ENCODE peak calls at places on chromosomes 11 and 22, in five cellular contexts. One of them, this sample, is unnamed.

GRCh38 chr22:21837184-21837979 is 30.1 kb downstream of the MAPK1 start:
- DNase-seq in GM23248: peak; percentile 92
- DNase-seq in keratinocyte: peak; percentile 41
- DNase-seq in PC-3: peak; percentile 64
- DNase-seq in mammary epithelial cell: peak; percentile 85
- DNase-seq in this sample: no peak

GRCh38 chr11:73939096-73939495 is 11.7 kb upstream of the DNAJB13 start:
- DNase-seq in GM23248: peak; percentile 15
- DNase-seq in PC-3: peak; percentile 17
- DNase-seq in mammary epithelial cell: peak; percentile 28
- DNase-seq in keratinocyte: no peak
- DNase-seq in this sample: no peak

GRCh38 chr11:65651339-65651588 is 11.5 kb downstream of the RELA start:
- DNase-seq in PC-3: no peak
- DNase-seq in mammary epithelial cell: no peak
- DNase-seq in GM23248: no peak
- DNase-seq in keratinocyte: no peak
- DNase-seq in this sample: no peak

GRCh38 chr22:33578752-33579151 is 341.5 kb downstream of the LARGE1 start:
- DNase-seq in keratinocyte: no peak
- DNase-seq in mammary epithelial cell: no peak
- DNase-seq in GM23248: no peak
- DNase-seq in PC-3: no peak
- DNase-seq in this sample: no peak

GRCh38 chr11:128450882-128451647 is 136.3 kb downstream of the ETS1 start:
- DNase-seq in keratinocyte: no peak
- DNase-seq in PC-3: no peak
- DNase-seq in mammary epithelial cell: no peak
- DNase-seq in GM23248: no peak
- DNase-seq in this sample: no peak

GRCh38 chr11:65588199-65589054 is 7.2 kb downstream of the KCNK7 start:
- DNase-seq in GM23248: peak; percentile 64
- DNase-seq in keratinocyte: no peak
- DNase-seq in PC-3: peak; percentile 65
- DNase-seq in mammary epithelial cell: no peak
- DNase-seq in this sample: peak; percentile 94

GRCh38 chr11:22192642-22193347 is at the start of gene ANO5:
- DNase-seq in keratinocyte: no peak
- DNase-seq in mammary epithelial cell: no peak
- DNase-seq in PC-3: no peak
- DNase-seq in GM23248: peak; percentile 7
- DNase-seq in this sample: peak; percentile 56

GRCh38 chr11:78161937-78162336 is 22.5 kb upstream of the ALG8 start:
- DNase-seq in keratinocyte: no peak
- DNase-seq in mammary epithelial cell: no peak
- DNase-seq in PC-3: no peak
- DNase-seq in GM23248: no peak
- DNase-seq in this sample: no peak

GRCh38 chr22:37924386-37925065 is 18.4 kb downstream of the MICALL1 start:
- DNase-seq in GM23248: no peak
- DNase-seq in mammary epithelial cell: no peak
- DNase-seq in keratinocyte: no peak
- DNase-seq in PC-3: no peak
- DNase-seq in this sample: no peak

GRCh38 chr11:75583710-75584658 is 21.9 kb downstream of the SERPINH1 start:
- DNase-seq in GM23248: peak; percentile 74
- DNase-seq in keratinocyte: no peak
- DNase-seq in PC-3: no peak
- DNase-seq in mammary epithelial cell: no peak
- DNase-seq in this sample: no peak

GRCh38 chr11:100498780-100499179 is 188.3 kb upstream of the ARHGAP42 start:
- DNase-seq in GM23248: no peak
- DNase-seq in PC-3: no peak
- DNase-seq in mammary epithelial cell: no peak
- DNase-seq in keratinocyte: no peak
- DNase-seq in this sample: no peak

GRCh38 chr11:2975594-2975993 is 16.5 kb downstream of the NAP1L4 start:
- DNase-seq in PC-3: peak; percentile 44
- DNase-seq in GM23248: peak; percentile 54
- DNase-seq in keratinocyte: no peak
- DNase-seq in mammary epithelial cell: no peak
- DNase-seq in this sample: peak; percentile 60

GRCh38 chr11:94773842-94774241 is 5.7 kb downstream of the AMOTL1 start:
- DNase-seq in mammary epithelial cell: no peak
- DNase-seq in GM23248: no peak
- DNase-seq in keratinocyte: no peak
- DNase-seq in PC-3: no peak
- DNase-seq in this sample: no peak

GRCh38 chr11:61880454-61880853 is 10.9 kb downstream of the FADS3 start:
- DNase-seq in keratinocyte: no peak
- DNase-seq in PC-3: no peak
- DNase-seq in GM23248: no peak
- DNase-seq in mammary epithelial cell: no peak
- DNase-seq in this sample: no peak

GRCh38 chr11:67506426-67507032 is 1.4 kb upstream of the PITPNM1 start:
- DNase-seq in GM23248: no peak
- DNase-seq in mammary epithelial cell: no peak
- DNase-seq in keratinocyte: no peak
- DNase-seq in PC-3: no peak
- DNase-seq in this sample: no peak
- H3K9ac ChIP-seq in GM23248: peak overlapping the region; percentile 53
- H3K9ac ChIP-seq in mammary epithelial cell: no peak overlapping the region
- H3K9ac ChIP-seq in keratinocyte: peak overlapping the region; percentile 74
- H3K9ac ChIP-seq in PC-3: peak overlapping the region; percentile 72
- H3K9ac ChIP-seq in this sample: peak overlapping the region; percentile 93

GRCh38 chr11:42992594-42992993 is 319.2 kb upstream of the API5 start:
- DNase-seq in mammary epithelial cell: no peak
- DNase-seq in GM23248: no peak
- DNase-seq in keratinocyte: no peak
- DNase-seq in PC-3: no peak
- DNase-seq in this sample: no peak

GRCh38 chr11:42996742-42997307 is 315.0 kb upstream of the API5 start:
- DNase-seq in PC-3: no peak
- DNase-seq in mammary epithelial cell: no peak
- DNase-seq in keratinocyte: no peak
- DNase-seq in GM23248: no peak
- DNase-seq in this sample: no peak
- TF ChIP-seq EZH2 in PC-3: no peak
- TF ChIP-seq EZH2 in mammary epithelial cell: no peak
- TF ChIP-seq EZH2 in keratinocyte: no peak
- TF ChIP-seq EZH2 in GM23248: no peak
- TF ChIP-seq EZH2 in this sample: no peak

GRCh38 chr22:40009953-40010751 is 15.4 kb downstream of the FAM83F start:
- DNase-seq in GM23248: no peak
- DNase-seq in PC-3: no peak
- DNase-seq in keratinocyte: no peak
- DNase-seq in mammary epithelial cell: no peak
- DNase-seq in this sample: no peak
- H3K4me3 ChIP-seq in GM23248: no peak overlapping the region
- H3K4me3 ChIP-seq in PC-3: no peak overlapping the region
- H3K4me3 ChIP-seq in keratinocyte: no peak overlapping the region
- H3K4me3 ChIP-seq in mammary epithelial cell: no peak overlapping the region
- H3K4me3 ChIP-seq in this sample: no peak overlapping the region

GRCh38 chr11:72781313-72782080 is 12.3 kb downstream of the STARD10 start:
- DNase-seq in mammary epithelial cell: no peak
- DNase-seq in PC-3: peak; percentile 28
- DNase-seq in GM23248: peak; percentile 34
- DNase-seq in keratinocyte: no peak
- DNase-seq in this sample: peak; percentile 37
- H3K9ac ChIP-seq in mammary epithelial cell: no peak overlapping the region
- H3K9ac ChIP-seq in PC-3: peak overlapping the region; percentile 55
- H3K9ac ChIP-seq in GM23248: peak overlapping the region; percentile 26
- H3K9ac ChIP-seq in keratinocyte: peak overlapping the region; percentile 63
- H3K9ac ChIP-seq in this sample: peak overlapping the region; percentile 23

GRCh38 chr11:98029832-98030231 is 990.9 kb upstream of the CNTN5 start:
- DNase-seq in GM23248: no peak
- DNase-seq in keratinocyte: no peak
- DNase-seq in mammary epithelial cell: no peak
- DNase-seq in PC-3: no peak
- DNase-seq in this sample: no peak
- TF ChIP-seq EZH2 in GM23248: no peak
- TF ChIP-seq EZH2 in keratinocyte: no peak
- TF ChIP-seq EZH2 in mammary epithelial cell: no peak
- TF ChIP-seq EZH2 in PC-3: no peak
- TF ChIP-seq EZH2 in this sample: no peak

GRCh38 chr22:23181763-23182288 is 1.5 kb downstream of the BCR start:
- DNase-seq in GM23248: no peak
- DNase-seq in PC-3: no peak
- DNase-seq in mammary epithelial cell: no peak
- DNase-seq in keratinocyte: no peak
- DNase-seq in this sample: peak; percentile 34

GRCh38 chr22:23178512-23179254 is 1.6 kb upstream of the BCR start:
- DNase-seq in keratinocyte: no peak
- DNase-seq in GM23248: peak; percentile 69
- DNase-seq in PC-3: peak; percentile 68
- DNase-seq in mammary epithelial cell: peak; percentile 32
- DNase-seq in this sample: peak; percentile 67

GRCh38 chr22:23180301-23180892 is at the start of gene BCR:
- DNase-seq in GM23248: peak; percentile 88
- DNase-seq in PC-3: peak; percentile 65
- DNase-seq in mammary epithelial cell: peak; percentile 64
- DNase-seq in keratinocyte: no peak
- DNase-seq in this sample: peak; percentile 84

GRCh38 chr22:23180893-23181762 is 819 bp downstream of the BCR start:
- DNase-seq in GM23248: peak; percentile 43
- DNase-seq in PC-3: peak; percentile 17
- DNase-seq in mammary epithelial cell: peak; percentile 39
- DNase-seq in keratinocyte: no peak
- DNase-seq in this sample: peak; percentile 42

DNA sequence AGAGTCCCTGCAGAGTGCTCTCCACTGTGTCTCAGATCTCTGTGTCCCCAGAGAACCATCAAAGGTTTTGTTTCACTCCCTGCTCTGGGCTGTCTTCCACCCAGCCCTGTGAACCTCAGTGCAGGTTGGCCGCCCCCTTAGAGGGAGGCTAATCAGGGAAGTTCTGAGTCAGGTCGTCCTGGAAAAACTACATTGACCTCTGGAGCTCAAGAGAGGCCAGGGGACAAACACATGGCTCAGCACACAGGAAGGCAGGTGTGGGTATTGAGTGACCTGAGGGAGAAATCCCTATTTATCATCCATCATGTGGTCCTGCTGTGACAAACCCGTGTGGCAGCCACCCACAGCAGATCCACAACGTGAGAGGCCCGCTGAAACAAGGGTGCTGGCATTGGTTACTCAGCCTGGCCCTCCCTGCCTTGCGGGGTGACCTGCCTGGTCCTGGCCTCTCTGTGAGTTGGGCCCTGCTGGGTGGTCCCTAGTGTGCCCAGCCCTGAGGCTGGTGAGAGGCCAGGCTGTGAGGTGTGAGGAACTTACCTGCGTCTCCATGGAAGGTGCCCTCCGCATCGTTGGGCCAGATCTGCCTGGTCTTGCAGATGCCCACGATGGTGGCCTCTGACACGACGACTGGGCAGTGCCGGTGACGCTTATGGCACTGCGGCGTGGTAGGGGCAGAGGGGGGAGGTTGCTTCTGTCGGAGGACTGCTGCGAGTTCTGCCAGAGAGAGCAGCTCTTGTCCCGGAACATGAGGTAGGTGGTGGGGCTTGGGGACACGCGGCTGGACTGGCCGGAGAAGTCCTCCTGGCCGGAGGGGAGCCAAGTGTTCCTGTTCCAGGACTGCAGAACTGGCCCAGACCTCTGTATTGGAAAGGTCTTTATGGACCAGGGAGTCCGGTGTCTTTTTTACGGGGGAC is 671 bp upstream of the BCR start:
- DNase-seq in GM23248: peak; percentile 39
- DNase-seq in mammary epithelial cell: peak; percentile 28
- DNase-seq in keratinocyte: no peak
- DNase-seq in PC-3: no peak
- DNase-seq in this sample: peak; percentile 41
- H3K4me3 ChIP-seq in GM23248: peak overlapping the region; percentile 72
- H3K4me3 ChIP-seq in mammary epithelial cell: peak overlapping the region; percentile 78
- H3K4me3 ChIP-seq in keratinocyte: peak overlapping the region; percentile 56
- H3K4me3 ChIP-seq in PC-3: peak overlapping the region; percentile 67
- H3K4me3 ChIP-seq in this sample: peak overlapping the region; percentile 66

GRCh38 chr11:63920126-63920869 is 3.3 kb upstream of the RCOR2 start:
- DNase-seq in GM23248: peak; percentile 42
- DNase-seq in PC-3: no peak
- DNase-seq in mammary epithelial cell: no peak
- DNase-seq in keratinocyte: no peak
- DNase-seq in this sample: no peak
- H3K9ac ChIP-seq in GM23248: peak overlapping the region; percentile 64
- H3K9ac ChIP-seq in PC-3: no peak overlapping the region
- H3K9ac ChIP-seq in mammary epithelial cell: no peak overlapping the region
- H3K9ac ChIP-seq in keratinocyte: no peak overlapping the region
- H3K9ac ChIP-seq in this sample: no peak overlapping the region

DNA sequence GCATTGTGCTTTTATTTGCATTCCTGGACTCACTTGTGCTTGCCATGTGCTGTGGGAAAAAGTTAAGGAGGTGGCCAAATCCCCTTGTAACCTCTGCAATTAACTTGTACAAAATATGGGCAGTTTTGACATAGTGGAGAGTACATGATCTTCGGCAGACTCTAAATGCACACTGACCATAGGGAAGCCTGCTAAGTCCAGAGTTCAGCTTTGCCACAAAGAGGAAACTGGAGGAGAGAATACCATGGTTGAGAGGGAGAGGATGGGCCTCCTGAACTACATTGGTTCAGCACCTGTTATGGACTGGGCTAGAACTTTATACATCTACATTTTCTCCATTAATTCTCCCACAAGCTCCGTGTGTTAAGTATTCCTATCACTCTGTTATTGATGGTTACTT is 37.5 kb upstream of the CEP295 start:
- DNase-seq in GM23248: no peak
- DNase-seq in keratinocyte: no peak
- DNase-seq in PC-3: no peak
- DNase-seq in mammary epithelial cell: no peak
- DNase-seq in this sample: no peak
- TF ChIP-seq EZH2 in GM23248: no peak
- TF ChIP-seq EZH2 in keratinocyte: no peak
- TF ChIP-seq EZH2 in PC-3: no peak
- TF ChIP-seq EZH2 in mammary epithelial cell: no peak
- TF ChIP-seq EZH2 in this sample: no peak

DNA sequence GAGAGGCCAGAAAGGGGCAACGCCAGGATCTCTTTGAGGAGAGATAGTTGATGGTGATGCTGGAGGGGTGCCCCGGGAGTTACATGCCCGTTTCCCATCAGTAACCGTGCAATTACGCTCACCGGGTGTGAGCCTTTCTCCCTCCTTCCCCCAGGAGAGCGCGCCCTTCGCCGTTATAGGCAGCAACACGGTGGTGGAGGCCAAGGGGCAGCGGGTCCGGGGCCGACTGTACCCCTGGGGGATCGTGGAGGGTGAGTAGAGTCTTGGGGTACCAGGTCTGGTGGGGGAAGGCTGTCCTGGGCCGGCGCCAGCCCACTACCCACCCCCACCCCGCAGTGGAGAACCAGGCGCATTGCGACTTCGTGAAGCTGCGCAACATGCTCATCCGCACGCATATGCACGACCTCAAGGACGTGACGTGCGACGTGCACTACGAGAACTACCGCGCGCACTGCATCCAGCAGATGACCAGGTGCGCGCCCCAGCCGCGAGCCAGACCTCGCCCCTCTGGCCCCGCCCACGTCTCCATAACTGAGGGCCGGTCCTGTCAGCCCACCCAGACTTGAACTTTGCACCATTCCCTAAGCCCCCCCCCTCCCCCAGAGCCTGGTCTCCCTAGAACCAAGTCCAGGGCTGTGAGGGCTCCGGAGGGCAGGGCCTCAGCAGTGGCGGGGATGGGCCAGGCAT is 1.7 kb upstream of the GP1BB start:
- DNase-seq in keratinocyte: no peak
- DNase-seq in mammary epithelial cell: no peak
- DNase-seq in GM23248: no peak
- DNase-seq in PC-3: no peak
- DNase-seq in this sample: no peak
- H3K4me3 ChIP-seq in keratinocyte: no peak overlapping the region
- H3K4me3 ChIP-seq in mammary epithelial cell: no peak overlapping the region
- H3K4me3 ChIP-seq in GM23248: no peak overlapping the region
- H3K4me3 ChIP-seq in PC-3: no peak overlapping the region
- H3K4me3 ChIP-seq in this sample: no peak overlapping the region

GRCh38 chr11:45725776-45726606 is 60.6 kb upstream of the CHST1 start:
- DNase-seq in GM23248: no peak
- DNase-seq in mammary epithelial cell: no peak
- DNase-seq in PC-3: no peak
- DNase-seq in keratinocyte: no peak
- DNase-seq in this sample: no peak
- H3K9ac ChIP-seq in GM23248: no peak overlapping the region
- H3K9ac ChIP-seq in mammary epithelial cell: no peak overlapping the region
- H3K9ac ChIP-seq in PC-3: no peak overlapping the region
- H3K9ac ChIP-seq in keratinocyte: no peak overlapping the region
- H3K9ac ChIP-seq in this sample: no peak overlapping the region

This sample was measured in MM.1S.